ENCODE peak calls at places on chromosomes 11 and 22, in eight cellular contexts. G, O, H, A, R, Y, D and M are unnamed samples.
A peak's percentile ranks its signal among the peaks of the same experiment; 100 is the strongest.

GRCh38 chr11:27294654-27295053 is 68.4 kb downstream of the CCDC34 start:
- DNase-seq in H (no peak), Y (peak; percentile 36), A (no peak), O (no peak), G (no peak), R (no peak), D (no peak), M (no peak)

GRCh38 chr22:31210830-31211503 is 1.1 kb upstream of the LIMK2 start:
- DNase-seq in R (no peak), H (no peak), Y (no peak), G (no peak), A (no peak), D (peak; percentile 32), O (peak; percentile 52), M (no peak)

GRCh38 chr22:36470994-36471331 is 10.5 kb downstream of the TXN2 start:
- DNase-seq in Y (no peak), D (no peak), R (peak; percentile 86), G (peak; percentile 73), A (no peak), O (no peak), H (peak; percentile 79), M (no peak)

GRCh38 chr11:94140154-94140655 is 11.6 kb downstream of the PANX1 start:
- DNase-seq in A (no peak), D (no peak), H (no peak), O (no peak), Y (no peak), G (no peak), R (no peak), M (no peak)

GRCh38 chr11:92152245-92152644 is 72.4 kb upstream of the FAT3 start:
- DNase-seq in O (no peak), D (no peak), G (no peak), R (no peak), Y (no peak), H (no peak), A (no peak), M (no peak)

GRCh38 chr22:35899736-35900135 is 128.9 kb downstream of the RBFOX2 start:
- DNase-seq in O (no peak), D (no peak), R (no peak), G (no peak), Y (no peak), H (no peak), A (no peak), M (no peak)

GRCh38 chr11:77473001-77473800 is 693 bp downstream of the PAK1 start:
- DNase-seq in A (peak; percentile 82), H (peak; percentile 70), O (peak; percentile 33), Y (peak; percentile 77), G (no peak), D (peak; percentile 63), R (peak; percentile 40), M (peak; percentile 68)

GRCh38 chr11:82194521-82194920 is 539.1 kb downstream of the FAM181B start:
- DNase-seq in R (no peak), H (no peak), G (no peak), Y (no peak), O (no peak), D (no peak), A (peak; percentile 31), M (no peak)

GRCh38 chr11:119793335-119793984 is 64.5 kb upstream of the NECTIN1 start:
- DNase-seq in O (no peak), G (no peak), H (no peak), A (peak; percentile 32), R (peak; percentile 69), Y (no peak), D (no peak), M (no peak)

GRCh38 chr11:110587972-110588371 is 124.3 kb downstream of the ARHGAP20 start:
- DNase-seq in A (no peak), G (peak; percentile 31), O (no peak), Y (no peak), R (no peak), H (no peak), D (no peak), M (no peak)

GRCh38 chr11:33258631-33259184 is 1.5 kb downstream of the HIPK3 start:
- DNase-seq in O (no peak), R (peak; percentile 67), H (no peak), G (peak; percentile 56), A (no peak), Y (no peak), D (no peak), M (no peak)

DNA sequence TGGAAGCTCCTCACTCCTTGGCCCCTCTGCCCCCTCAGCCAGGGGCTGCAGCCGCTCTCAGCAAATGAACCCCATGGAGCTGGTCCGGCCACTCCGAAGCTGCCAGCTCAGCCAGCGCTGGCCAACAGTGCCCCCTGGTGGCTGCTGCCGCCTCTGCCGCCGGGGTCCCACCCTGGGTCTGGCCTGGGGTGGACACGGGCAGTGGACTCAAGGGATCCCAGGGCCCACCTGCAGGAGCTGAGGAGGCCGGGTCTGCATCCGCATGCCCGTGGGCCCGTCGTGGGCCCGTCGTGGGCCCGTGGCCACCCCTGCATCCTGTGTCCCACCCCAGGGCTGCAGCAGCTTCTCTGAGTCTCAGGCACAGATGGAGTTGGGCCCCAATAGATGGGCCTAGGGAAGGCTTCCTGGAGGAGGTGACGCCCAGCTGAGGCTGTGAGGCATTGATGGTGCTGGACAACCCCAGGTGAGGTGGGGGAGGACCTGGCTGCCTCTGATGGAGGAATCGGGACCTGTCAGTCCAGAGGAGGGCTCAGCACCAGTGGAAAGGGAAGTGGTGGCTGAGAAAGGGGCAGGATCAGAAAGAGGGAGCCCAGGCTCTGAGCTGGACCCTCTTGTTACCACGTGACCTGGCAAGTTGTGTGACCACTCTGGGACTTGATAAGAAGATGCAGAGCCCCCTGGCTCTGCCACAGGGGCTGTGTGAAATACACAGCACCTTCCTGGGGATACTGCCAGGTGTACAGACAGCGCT is 522.3 kb downstream of the BRD1 start:
- DNase-seq in H (peak; percentile 73), R (no peak), D (peak; percentile 27), Y (peak; percentile 80), O (peak; percentile 53), G (no peak), A (no peak), M (peak; percentile 59)
- H3K9me3 ChIP-seq in H (no peaks in the 10 kb centered on the region), R (no peaks in the 10 kb centered on the region), D (no peaks in the 10 kb centered on the region), Y (no peaks in the 10 kb centered on the region), O (no peaks in the 10 kb centered on the region), G (peaks cover 56% of the 10 kb centered on the region), A (no peaks in the 10 kb centered on the region), M (no peaks in the 10 kb centered on the region)

DNA sequence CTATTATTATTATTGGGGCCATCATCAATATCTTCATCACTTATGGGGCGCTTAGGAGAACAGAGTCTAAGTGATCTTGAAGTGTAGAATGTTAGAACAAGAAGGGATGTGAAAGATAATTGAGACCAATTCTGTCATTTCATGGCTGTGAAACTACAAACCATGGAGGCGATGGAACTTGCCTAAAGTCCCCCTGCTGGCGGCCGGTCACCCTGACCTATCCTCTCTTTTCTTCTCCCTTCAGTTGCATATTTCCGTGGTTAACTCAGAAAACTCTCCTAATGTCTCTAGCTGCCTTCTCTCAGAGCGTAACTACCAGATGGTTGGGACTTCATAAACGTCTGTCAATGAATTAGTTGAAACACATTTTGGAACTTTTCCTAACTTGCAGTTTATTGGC is 6.6 kb upstream of the OR4B1 start:
- DNase-seq in H (no peak), R (no peak), D (no peak), G (peak; percentile 17), Y (no peak), O (no peak), A (no peak), M (no peak)
- H3K9me3 ChIP-seq in H (no peaks in the 10 kb centered on the region), R (no peaks in the 10 kb centered on the region), D (no peaks in the 10 kb centered on the region), G (no peaks in the 10 kb centered on the region), Y (no peaks in the 10 kb centered on the region), O (no peaks in the 10 kb centered on the region), A (no peaks in the 10 kb centered on the region), M (no peaks in the 10 kb centered on the region)

DNA sequence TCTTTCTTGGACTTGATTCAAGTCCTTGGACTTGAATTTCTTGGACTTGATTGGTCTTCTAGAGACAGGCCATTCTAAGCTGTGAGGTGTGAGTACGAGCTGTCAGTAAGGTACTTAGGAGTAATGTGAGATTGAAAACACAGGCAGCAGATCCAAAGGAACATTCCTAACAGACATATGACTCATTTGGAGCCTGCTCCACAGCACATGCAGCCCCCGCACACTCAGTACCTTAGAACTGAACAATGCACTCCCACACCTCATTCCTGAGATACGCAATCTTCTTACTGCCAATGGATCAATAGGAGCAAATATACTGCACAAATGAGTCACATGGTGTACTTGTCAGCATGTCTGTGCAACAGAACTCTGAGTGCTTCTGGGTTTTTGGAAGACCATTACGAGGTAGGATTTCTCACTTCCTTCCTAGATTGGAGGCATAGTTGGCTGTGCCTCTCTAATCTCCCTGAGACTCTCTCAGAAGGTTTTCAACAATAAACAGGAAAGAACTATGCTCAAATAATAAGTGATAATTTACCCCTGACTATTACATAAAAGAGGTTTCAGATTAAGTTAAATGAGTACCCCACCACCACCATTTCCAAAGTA is 243.1 kb downstream of the KCNA4 start:
- DNase-seq in G (no peak), H (no peak), D (no peak), Y (peak; percentile 29), A (no peak), R (peak; percentile 71), O (peak; percentile 32), M (no peak)
- H3K9me3 ChIP-seq in G (no peaks in the 10 kb centered on the region), H (no peaks in the 10 kb centered on the region), D (no peaks in the 10 kb centered on the region), Y (no peaks in the 10 kb centered on the region), A (no peaks in the 10 kb centered on the region), R (no peaks in the 10 kb centered on the region), O (no peaks in the 10 kb centered on the region), M (no peaks in the 10 kb centered on the region)

GRCh38 chr11:66641834-66642233 is 3.3 kb downstream of the RBM4 start:
- DNase-seq in Y (no peak), A (no peak), O (no peak), G (no peak), H (no peak), D (no peak), R (peak; percentile 63), M (no peak)
- H3K9me3 ChIP-seq in Y (no peaks in the 10 kb centered on the region), A (no peaks in the 10 kb centered on the region), O (no peaks in the 10 kb centered on the region), G (no peaks in the 10 kb centered on the region), H (no peaks in the 10 kb centered on the region), D (no peaks in the 10 kb centered on the region), R (no peaks in the 10 kb centered on the region), M (no peaks in the 10 kb centered on the region)